ENCODE peak calls at places on chromosomes 4 and X, in six cellular contexts. S is fibroblast of lung; D is ovary; J is effector memory CD4-positive, alpha-beta T cell; I is left ventricle myocardium inferior; L is CD8-positive, alpha-beta memory T cell. T is an unnamed sample.

GRCh38 chr4:30757357-30757756 is 37.2 kb downstream of the PCDH7 start:
- DNase-seq in S (peak; percentile 98), D (no peak), J (no peak), I (no peak), L (no peak), T (no peak)

GRCh38 chr4:15681067-15681371 is 608 bp upstream of the FAM200B start:
- DNase-seq in S (no peak), D (no peak), J (no peak), I (no peak), L (no peak), T (no peak)

GRCh38 chr4:41963105-41963504 is 18.5 kb upstream of the DCAF4L1 start:
- DNase-seq in S (peak; percentile 14), D (no peak), J (no peak), I (no peak), L (no peak), T (no peak)

GRCh38 chrX:129655547-129656248 is 942 bp upstream of the APLN start:
- DNase-seq in S (no peak), D (no peak), J (no peak), I (no peak), L (no peak), T (peak; percentile 54)

GRCh38 chr4:152805071-152805650 is 25.4 kb downstream of the ARFIP1 start:
- DNase-seq in S (no peak), D (no peak), J (no peak), I (no peak), L (no peak), T (no peak)

GRCh38 chrX:123291623-123292022 is 107.5 kb downstream of the GRIA3 start:
- DNase-seq in S (no peak), D (no peak), J (no peak), I (no peak), L (no peak), T (no peak)

GRCh38 chr4:113303315-113303714 is 253.9 kb downstream of the ANK2 start:
- DNase-seq in S (no peak), D (no peak), J (no peak), I (peak; percentile 46), L (no peak), T (no peak)

GRCh38 chrX:15233416-15234015 is 36.4 kb downstream of the ASB9 start:
- DNase-seq in S (no peak), D (no peak), J (no peak), I (no peak), L (no peak), T (no peak)

GRCh38 chr4:152348670-152349069 is 187.2 kb downstream of the FBXW7 start:
- DNase-seq in S (peak; percentile 10), D (no peak), J (no peak), I (no peak), L (no peak), T (no peak)

GRCh38 chr4:153458969-153459368 is 7.2 kb upstream of the TMEM131L start:
- DNase-seq in S (no peak), D (no peak), J (no peak), I (no peak), L (no peak), T (no peak)

GRCh38 chr4:122958505-122958904 is 36.1 kb upstream of the NUDT6 start:
- DNase-seq in S (no peak), D (no peak), J (no peak), I (no peak), L (no peak), T (no peak)

GRCh38 chrX:68261060-68261672 is 172.1 kb downstream of the OPHN1 start:
- DNase-seq in S (peak; percentile 38), D (no peak), J (no peak), I (no peak), L (no peak), T (no peak)

GRCh38 chr4:3492741-3493719 is 29.9 kb downstream of the DOK7 start:
- DNase-seq in S (peak; percentile 27), D (no peak), J (no peak), I (no peak), L (no peak), T (no peak)

GRCh38 chr4:179624768-179625181 is 2182.5 kb upstream of the AGA start:
- DNase-seq in S (peak; percentile 90), D (no peak), J (no peak), I (no peak), L (no peak), T (no peak)

GRCh38 chr4:149993030-149993429 is 85.2 kb upstream of the DCLK2 start:
- DNase-seq in S (peak; percentile 90), D (no peak), J (no peak), I (no peak), L (no peak), T (no peak)

GRCh38 chr4:58301384-58301783 is 1191.2 kb upstream of the IGFBP7 start:
- DNase-seq in S (no peak), D (peak; percentile 47), J (no peak), I (no peak), L (no peak), T (no peak)

GRCh38 chr4:116361782-116362181 is 723.6 kb downstream of the TRAM1L1 start:
- DNase-seq in S (peak; percentile 2), D (no peak), J (no peak), I (no peak), L (no peak), T (no peak)

GRCh38 chr4:3045500-3045850 is 28.9 kb downstream of the HTT-AS start:
- DNase-seq in S (peak; percentile 63), D (no peak), J (peak; percentile 66), I (peak; percentile 46), L (peak; percentile 73), T (no peak)

GRCh38 chrX:17703201-17703600 is 34.1 kb upstream of the SCML1 start:
- DNase-seq in S (peak; percentile 16), D (no peak), J (no peak), I (no peak), L (no peak), T (no peak)

GRCh38 chr4:184118516-184118915 is 99.2 kb downstream of the ENPP6 start:
- DNase-seq in S (no peak), D (no peak), J (no peak), I (no peak), L (no peak), T (no peak)

GRCh38 chr4:71133491-71133890 is 140.0 kb downstream of the DCK start:
- DNase-seq in S (peak; percentile 50), D (no peak), J (no peak), I (no peak), L (no peak), T (no peak)

GRCh38 chr4:186840222-186840701 is 116.6 kb upstream of the FAT1 start:
- DNase-seq in S (peak; percentile 53), D (peak; percentile 73), J (no peak), I (peak; percentile 25), L (no peak), T (no peak)

GRCh38 chr4:56787380-56787779 is 34.1 kb downstream of the SPINK2 start:
- DNase-seq in S (no peak), D (peak; percentile 30), J (no peak), I (no peak), L (no peak), T (peak; percentile 85)

GRCh38 chr4:90979551-90979950 is 852.4 kb downstream of the CCSER1 start:
- DNase-seq in S (no peak), D (no peak), J (no peak), I (no peak), L (no peak), T (no peak)

DNA sequence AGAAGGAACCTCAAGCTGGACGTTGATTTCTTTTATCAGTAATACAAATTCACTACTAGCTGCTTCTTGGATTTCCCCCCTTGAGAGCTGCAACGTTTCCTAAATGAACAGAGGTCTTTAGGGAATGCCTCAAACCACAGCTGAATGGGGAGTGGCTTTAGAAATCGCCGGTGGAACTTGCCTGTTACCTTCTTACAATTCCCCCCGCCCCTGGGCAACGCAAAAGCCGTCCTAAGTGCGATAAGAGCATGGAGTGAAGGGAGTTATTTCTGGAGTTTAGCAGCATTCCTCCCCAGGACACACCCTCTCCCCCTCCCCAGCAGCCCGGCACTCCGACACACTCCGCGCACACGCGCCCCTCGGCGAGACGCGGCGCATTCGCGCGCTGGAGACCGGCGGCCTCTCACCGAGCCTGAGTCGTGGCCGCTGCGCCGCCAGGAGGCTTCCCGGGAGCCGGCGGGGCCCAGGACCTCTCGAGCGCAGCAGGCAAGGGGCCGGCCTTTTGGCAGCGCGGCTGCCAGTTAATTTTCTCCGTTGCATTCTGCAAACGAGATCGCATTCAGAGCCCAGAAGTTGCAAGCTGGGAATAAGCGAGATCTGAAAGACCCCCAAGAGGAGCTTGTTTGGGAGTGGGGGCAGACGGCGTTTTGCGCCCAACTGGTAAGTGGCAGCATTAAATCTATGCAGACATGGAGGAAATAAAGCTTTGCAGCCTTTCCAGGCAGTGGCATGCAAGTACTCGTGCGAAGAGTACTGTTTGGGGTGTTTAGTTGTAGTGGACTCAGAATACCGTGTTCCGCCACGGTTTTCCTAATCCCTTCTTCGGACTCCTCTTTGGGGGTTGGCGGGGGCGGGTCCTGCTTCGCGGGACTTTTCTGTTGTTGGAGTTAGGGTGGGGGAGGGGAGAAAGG is 134.6 kb downstream of the PALLD start:
- DNase-seq in S (peak; percentile 82), D (peak; percentile 66), J (no peak), I (peak; percentile 67), L (no peak), T (peak; percentile 80)
- H3K27ac ChIP-seq in S (no peak overlapping the region), D (peak overlapping the region; percentile 58), J (no peak overlapping the region), I (peak overlapping the region; percentile 75), L (no peak overlapping the region), T (no peak overlapping the region)

DNA sequence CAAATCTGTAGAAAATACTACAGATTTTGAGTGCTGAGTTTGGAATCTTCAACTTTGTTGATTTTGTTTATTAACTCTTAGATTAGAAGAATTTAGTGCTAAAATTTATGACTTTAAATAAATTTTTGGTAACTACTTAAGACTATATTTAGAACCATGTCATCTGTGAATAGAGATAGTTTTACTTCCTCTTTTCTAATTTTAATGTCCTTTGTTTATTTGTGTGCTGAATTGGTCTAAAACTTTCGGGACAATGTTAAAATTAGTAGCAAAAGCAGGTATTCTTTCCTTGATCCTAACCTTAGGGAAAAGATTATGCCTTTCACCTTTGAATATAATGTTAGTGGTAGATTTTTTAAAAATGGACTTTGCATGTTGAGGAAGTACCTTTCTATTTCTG is 119.7 kb upstream of the CXorf51A start:
- DNase-seq in S (no peak), D (no peak), J (no peak), I (no peak), L (no peak), T (no peak)
- H3K4me3 ChIP-seq in S (no peak overlapping the region), D (no peak overlapping the region), J (no peak overlapping the region), I (no peak overlapping the region), L (no peak overlapping the region), T (no peak overlapping the region)

GRCh38 chr4:1164956-1165545 is 7.3 kb downstream of the SPON2 start:
- DNase-seq in S (no peak), D (no peak), J (no peak), I (no peak), L (no peak), T (no peak)
- H3K27ac ChIP-seq in S (no peak overlapping the region), D (no peak overlapping the region), J (no peak overlapping the region), I (no peak overlapping the region), L (no peak overlapping the region), T (no peak overlapping the region)

GRCh38 chr4:73010789-73011628 is 58.5 kb downstream of the COX18 start:
- DNase-seq in S (no peak), D (no peak), J (no peak), I (no peak), L (no peak), T (no peak)

GRCh38 chr4:73006286-73006990 is 63.1 kb downstream of the COX18 start:
- DNase-seq in S (no peak), D (no peak), J (no peak), I (no peak), L (no peak), T (no peak)

GRCh38 chr4:73012673-73013072 is 56.8 kb downstream of the COX18 start:
- DNase-seq in S (no peak), D (no peak), J (no peak), I (no peak), L (no peak), T (no peak)

GRCh38 chr4:73007526-73008100 is 61.9 kb downstream of the COX18 start:
- DNase-seq in S (peak; percentile 5), D (no peak), J (no peak), I (no peak), L (no peak), T (no peak)

GRCh38 chr4:73011629-73011985 is 57.9 kb downstream of the COX18 start:
- DNase-seq in S (no peak), D (no peak), J (no peak), I (no peak), L (no peak), T (no peak)
- H3K4me3 ChIP-seq in S (no peak overlapping the region), D (no peak overlapping the region), J (no peak overlapping the region), I (no peak overlapping the region), L (no peak overlapping the region), T (no peak overlapping the region)